ENCODE peak calls at places on chromosomes 4 and X, in nine cellular contexts. H, G, V, Q, W, K, C, L and B are unnamed samples.

GRCh38 chrX:13001961-13002671 is 27.2 kb downstream of the TMSB4X start:
- DNase-seq in H (no peak), G (no peak), V (no peak), Q (no peak), W (no peak), K (no peak), C (no peak), L (no peak), B (no peak)

GRCh38 chr4:40548256-40548655 is 81.4 kb downstream of the RBM47 start:
- DNase-seq in H (no peak), G (no peak), V (no peak), Q (no peak), W (peak), K (no peak), C (no peak), L (no peak), B (no peak)

GRCh38 chrX:124963717-124964116 is 356.0 kb upstream of the TEX13C start:
- DNase-seq in H (no peak), G (no peak), V (no peak), Q (no peak), W (no peak), K (no peak), C (no peak), L (no peak), B (no peak)

GRCh38 chr4:1981251-1982055 is 27.3 kb downstream of the NELFA start:
- DNase-seq in H (peak), G (no peak), V (no peak), Q (peak), W (no peak), K (no peak), C (no peak), L (no peak), B (no peak)

GRCh38 chr4:28709821-28710330 is 1849.2 kb downstream of the STIM2 start:
- DNase-seq in H (no peak), G (no peak), V (no peak), Q (no peak), W (no peak), K (no peak), C (no peak), L (no peak), B (no peak)

GRCh38 chr4:148004228-148004813 is 272.4 kb downstream of the ARHGAP10 start:
- DNase-seq in H (no peak), G (no peak), V (no peak), Q (no peak), W (peak), K (peak), C (no peak), L (no peak), B (peak)

GRCh38 chr4:165563851-165564250 is 185.0 kb downstream of the CPE start:
- DNase-seq in H (no peak), G (no peak), V (no peak), Q (no peak), W (peak), K (no peak), C (no peak), L (no peak), B (no peak)

GRCh38 chrX:41664307-41665299 is 24.2 kb upstream of the GPR34 start:
- DNase-seq in H (no peak), G (no peak), V (no peak), Q (no peak), W (no peak), K (no peak), C (no peak), L (no peak), B (no peak)

GRCh38 chr4:5125326-5125725 is 74.0 kb downstream of the STK32B start:
- DNase-seq in H (no peak), G (no peak), V (no peak), Q (no peak), W (no peak), K (no peak), C (no peak), L (no peak), B (no peak)

GRCh38 chr4:84279678-84280077 is 219.4 kb downstream of the NKX6-1 start:
- DNase-seq in H (no peak), G (no peak), V (no peak), Q (no peak), W (peak), K (no peak), C (no peak), L (no peak), B (no peak)

GRCh38 chr4:58502839-58503238 is 1392.7 kb upstream of the IGFBP7 start:
- DNase-seq in H (no peak), G (no peak), V (no peak), Q (no peak), W (no peak), K (no peak), C (no peak), L (no peak), B (no peak)

GRCh38 chr4:111630705-111631104 is 514.5 kb upstream of the FAM241A start:
- DNase-seq in H (no peak), G (no peak), V (no peak), Q (no peak), W (peak), K (no peak), C (peak), L (no peak), B (no peak)

GRCh38 chrX:109374276-109374960 is 107.5 kb downstream of the GUCY2F start:
- DNase-seq in H (no peak), G (no peak), V (no peak), Q (no peak), W (peak), K (no peak), C (no peak), L (no peak), B (no peak)

GRCh38 chrX:105191878-105192277 is 28.6 kb downstream of the TEX13A start:
- DNase-seq in H (no peak), G (no peak), V (no peak), Q (no peak), W (no peak), K (no peak), C (peak), L (no peak), B (no peak)

GRCh38 chr4:182644326-182645050 is 272.7 kb downstream of the DCTD start:
- DNase-seq in H (no peak), G (no peak), V (no peak), Q (no peak), W (peak), K (no peak), C (no peak), L (no peak), B (no peak)

GRCh38 chr4:126564283-126564854 is 1068.4 kb upstream of the INTU start:
- DNase-seq in H (no peak), G (no peak), V (no peak), Q (no peak), W (no peak), K (no peak), C (no peak), L (no peak), B (no peak)

GRCh38 chrX:17743913-17744312 is 6.6 kb downstream of the SCML1 start:
- DNase-seq in H (no peak), G (no peak), V (no peak), Q (no peak), W (no peak), K (no peak), C (no peak), L (no peak), B (no peak)

GRCh38 chrX:110373310-110373709 is 14.7 kb downstream of the RTL9 start:
- DNase-seq in H (no peak), G (no peak), V (no peak), Q (no peak), W (no peak), K (no peak), C (no peak), L (no peak), B (no peak)

GRCh38 chr4:154989511-154989910 is 208.4 kb downstream of the RBM46 start:
- DNase-seq in H (no peak), G (no peak), V (no peak), Q (no peak), W (no peak), K (no peak), C (no peak), L (no peak), B (no peak)

GRCh38 chr4:106369456-106370060 is 980 bp upstream of the GIMD1 start:
- DNase-seq in H (no peak), G (peak), V (no peak), Q (peak), W (peak), K (peak), C (peak), L (no peak), B (no peak)

GRCh38 chr4:41285202-41285876 is 28.6 kb downstream of the UCHL1 start:
- DNase-seq in H (no peak), G (no peak), V (no peak), Q (no peak), W (no peak), K (no peak), C (no peak), L (no peak), B (no peak)

GRCh38 chrX:43481601-43482000 is 174.5 kb upstream of the MAOA start:
- DNase-seq in H (no peak), G (no peak), V (no peak), Q (no peak), W (no peak), K (no peak), C (no peak), L (no peak), B (no peak)

GRCh38 chrX:120365320-120365719 is 3.4 kb downstream of the ATP1B4 start:
- DNase-seq in H (peak), G (peak), V (peak), Q (peak), W (no peak), K (no peak), C (peak), L (peak), B (peak)

GRCh38 chr4:2261110-2261852 is 628 bp downstream of the MXD4 start:
- DNase-seq in H (peak), G (peak), V (no peak), Q (peak), W (peak), K (no peak), C (peak), L (peak), B (peak)

GRCh38 chr4:18675586-18675985 is 654.0 kb upstream of the LCORL start:
- DNase-seq in H (no peak), G (no peak), V (no peak), Q (no peak), W (no peak), K (no peak), C (no peak), L (no peak), B (no peak)

GRCh38 chrX:119880552-119881437 is 9.2 kb downstream of the NDUFA1 start:
- DNase-seq in H (no peak), G (peak), V (no peak), Q (peak), W (peak), K (peak), C (peak), L (no peak), B (no peak)

GRCh38 chr4:7664106-7664505 is 229.4 kb upstream of the PSAPL1 start:
- DNase-seq in H (no peak), G (no peak), V (no peak), Q (no peak), W (no peak), K (no peak), C (no peak), L (peak), B (no peak)
- H3K27ac ChIP-seq in H (no peak), G (no peak), V (no peak), Q (no peak), W (no peak), K (no peak), C (no peak), L (no peak), B (no peak)

GRCh38 chr4:77712675-77713074 is 106.5 kb downstream of the CNOT6L start:
- DNase-seq in H (no peak), G (no peak), V (no peak), Q (no peak), W (no peak), K (no peak), C (no peak), L (no peak), B (no peak)
- H3K27ac ChIP-seq in H (no peak), G (no peak), V (no peak), Q (no peak), W (no peak), K (no peak), C (no peak), L (no peak), B (no peak)

GRCh38 chr4:53026233-53026632 is 164.1 kb downstream of the RASL11B start:
- DNase-seq in H (no peak), G (no peak), V (no peak), Q (no peak), W (no peak), K (no peak), C (no peak), L (no peak), B (no peak)

GRCh38 chr4:53023640-53024299 is 161.7 kb downstream of the RASL11B start:
- DNase-seq in H (no peak), G (no peak), V (no peak), Q (no peak), W (no peak), K (no peak), C (no peak), L (no peak), B (no peak)

GRCh38 chr4:53021709-53022108 is 159.6 kb downstream of the RASL11B start:
- DNase-seq in H (no peak), G (no peak), V (no peak), Q (no peak), W (no peak), K (no peak), C (no peak), L (no peak), B (no peak)

GRCh38 chr4:53019485-53020382 is 157.6 kb downstream of the RASL11B start:
- DNase-seq in H (no peak), G (no peak), V (no peak), Q (no peak), W (peak), K (no peak), C (peak), L (no peak), B (no peak)

GRCh38 chr4:53022162-53023100 is 160.3 kb downstream of the RASL11B start:
- DNase-seq in H (no peak), G (no peak), V (no peak), Q (no peak), W (no peak), K (no peak), C (no peak), L (no peak), B (no peak)
- H3K27ac ChIP-seq in H (no peak), G (no peak), V (peak), Q (no peak), W (no peak), K (no peak), C (no peak), L (no peak), B (no peak)

GRCh38 chr4:186724048-186724860 is 598 bp upstream of the FAT1 start:
- DNase-seq in H (peak), G (no peak), V (no peak), Q (peak), W (peak), K (no peak), C (peak), L (peak), B (peak)
- H3K27ac ChIP-seq in H (peak), G (no peak), V (peak), Q (peak), W (peak), K (peak), C (peak), L (peak), B (peak)

DNA sequence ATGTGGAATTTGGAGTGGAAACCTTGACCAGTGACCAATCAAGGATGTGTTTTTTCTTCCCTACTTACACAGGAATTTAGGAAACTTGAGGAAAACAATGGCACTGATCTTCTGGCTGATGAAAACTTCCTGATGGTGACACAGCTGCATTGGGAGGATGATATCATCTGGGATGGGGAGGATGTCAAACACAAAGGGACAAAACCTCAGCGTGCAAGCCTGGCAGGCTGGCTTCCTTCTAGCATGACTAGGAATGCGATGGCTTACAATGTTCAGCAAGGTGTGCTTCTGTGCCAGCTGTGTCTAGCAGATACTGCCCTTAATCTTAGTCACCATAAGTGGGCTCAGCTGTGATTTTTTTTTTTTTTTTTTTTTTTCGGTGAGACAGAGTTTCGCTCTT is 12.6 kb downstream of the TAF1 start:
- DNase-seq in H (no peak), G (no peak), V (no peak), Q (no peak), W (no peak), K (no peak), C (no peak), L (no peak), B (no peak)
- H3K27ac ChIP-seq in H (no peak), G (no peak), V (no peak), Q (no peak), W (no peak), K (no peak), C (no peak), L (no peak), B (no peak)

DNA sequence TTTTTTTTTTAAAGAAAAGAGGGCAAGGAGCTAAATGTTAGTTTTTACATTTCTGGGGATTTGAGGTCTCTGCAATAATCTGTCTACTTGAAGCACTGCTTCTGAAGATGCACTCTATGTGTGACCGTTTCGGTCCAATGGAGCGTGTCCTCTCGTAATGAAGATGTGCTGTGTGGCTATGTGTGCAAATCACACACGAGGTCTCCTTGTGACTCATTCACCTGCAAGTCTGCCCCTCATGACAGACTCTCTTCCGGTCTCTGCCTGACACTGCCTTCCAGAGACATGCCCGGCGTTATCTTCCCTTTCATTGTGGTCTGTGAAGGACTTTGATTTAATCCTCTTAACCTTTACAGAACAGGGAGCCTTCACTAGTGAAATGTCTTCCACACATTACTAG is 84.3 kb downstream of the TRAM1L1 start:
- DNase-seq in H (no peak), G (no peak), V (no peak), Q (no peak), W (no peak), K (no peak), C (peak), L (no peak), B (no peak)
- H3K27ac ChIP-seq in H (no peak), G (no peak), V (no peak), Q (no peak), W (no peak), K (no peak), C (no peak), L (no peak), B (no peak)

DNA sequence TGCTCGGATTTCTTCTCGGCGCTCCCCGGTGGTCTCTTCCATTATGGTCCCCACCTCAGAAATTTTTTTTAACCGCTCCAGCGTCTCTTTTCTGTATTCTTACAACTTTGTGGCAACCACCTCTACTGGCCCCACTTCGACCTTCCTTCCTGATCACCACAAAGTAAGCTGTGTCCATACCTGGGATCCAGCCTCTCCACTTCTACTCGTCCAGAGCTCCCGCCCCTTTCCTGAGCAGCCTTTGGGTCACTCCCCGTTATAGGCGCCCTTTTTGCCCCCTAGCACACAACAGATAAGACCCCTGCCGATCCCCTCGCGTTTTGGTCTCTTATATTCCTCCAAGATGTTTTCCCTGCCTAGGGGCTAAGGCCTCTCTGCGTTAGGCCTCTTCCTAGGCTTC is 553 bp downstream of the PIGG start:
- DNase-seq in H (no peak), G (no peak), V (no peak), Q (no peak), W (no peak), K (no peak), C (peak), L (no peak), B (no peak)
- H3K27ac ChIP-seq in H (peak), G (peak), V (peak), Q (peak), W (peak), K (peak), C (peak), L (peak), B (no peak)

GRCh38 chrX:23902419-23902818 is 5.3 kb downstream of the APOO start:
- DNase-seq in H (no peak), G (peak), V (no peak), Q (no peak), W (peak), K (no peak), C (peak), L (no peak), B (no peak)
- H3K27ac ChIP-seq in H (peak), G (no peak), V (peak), Q (peak), W (no peak), K (peak), C (peak), L (peak), B (peak)

GRCh38 chr4:172895699-172896098 is 272.9 kb upstream of the GALNT7 start:
- DNase-seq in H (no peak), G (no peak), V (no peak), Q (no peak), W (no peak), K (no peak), C (no peak), L (no peak), B (no peak)

GRCh38 chr4:172897046-172897445 is 271.6 kb upstream of the GALNT7 start:
- DNase-seq in H (no peak), G (no peak), V (no peak), Q (no peak), W (no peak), K (no peak), C (no peak), L (no peak), B (no peak)

GRCh38 chr4:172900880-172901279 is 267.7 kb upstream of the GALNT7 start:
- DNase-seq in H (no peak), G (no peak), V (no peak), Q (no peak), W (no peak), K (no peak), C (no peak), L (no peak), B (no peak)

GRCh38 chr4:172899861-172900260 is 268.8 kb upstream of the GALNT7 start:
- DNase-seq in H (no peak), G (no peak), V (no peak), Q (no peak), W (no peak), K (no peak), C (no peak), L (no peak), B (no peak)

GRCh38 chr4:172898715-172899114 is 269.9 kb upstream of the GALNT7 start:
- DNase-seq in H (peak), G (no peak), V (no peak), Q (peak), W (no peak), K (no peak), C (no peak), L (no peak), B (no peak)
- H3K27ac ChIP-seq in H (no peak), G (no peak), V (no peak), Q (no peak), W (no peak), K (no peak), C (peak), L (no peak), B (no peak)